ENCODE peak calls at places on chromosomes 6 and 20, in nine cellular contexts. W, D, C, G, E, F, M, P and Y are unnamed samples. For H3K36me3, the result is how much of the 10 kb centered on the place peaks cover.

GRCh38 chr6:19860235-19860877 is 23.2 kb downstream of the ID4 start:
- DNase-seq in W (no peak), D (no peak), C (no peak), G (no peak), E (no peak), F (no peak), M (no peak), P (no peak), Y (no peak)

GRCh38 chr6:97240222-97240621 is 42.8 kb downstream of the MMS22L start:
- DNase-seq in W (no peak), D (no peak), C (no peak), G (no peak), E (no peak), F (no peak), M (peak), P (no peak), Y (no peak)

GRCh38 chr20:63497138-63497945 is 1.5 kb downstream of the EEF1A2 start:
- DNase-seq in W (peak), D (no peak), C (no peak), G (no peak), E (no peak), F (peak), M (no peak), P (no peak), Y (no peak)

GRCh38 chr20:44601801-44602204 is 19.4 kb downstream of the PKIG start:
- DNase-seq in W (peak), D (no peak), C (no peak), G (no peak), E (peak), F (no peak), M (no peak), P (no peak), Y (peak)

GRCh38 chr6:9704989-9705388 is 709.9 kb downstream of the TFAP2A start:
- DNase-seq in W (no peak), D (no peak), C (no peak), G (no peak), E (no peak), F (no peak), M (no peak), P (no peak), Y (no peak)

GRCh38 chr6:7143161-7143974 is 35.6 kb downstream of the RREB1 start:
- DNase-seq in W (no peak), D (no peak), C (no peak), G (no peak), E (no peak), F (no peak), M (no peak), P (no peak), Y (no peak)

GRCh38 chr6:96604420-96604819 is 41.5 kb downstream of the FHL5 start:
- DNase-seq in W (no peak), D (no peak), C (no peak), G (no peak), E (no peak), F (no peak), M (no peak), P (no peak), Y (no peak)

GRCh38 chr6:77368660-77369313 is 94.5 kb downstream of the HTR1B start:
- DNase-seq in W (peak), D (no peak), C (peak), G (peak), E (no peak), F (peak), M (no peak), P (peak), Y (no peak)

GRCh38 chr6:92125681-92126080 is 1293.7 kb downstream of the EPHA7 start:
- DNase-seq in W (no peak), D (no peak), C (peak), G (no peak), E (no peak), F (no peak), M (no peak), P (no peak), Y (no peak)

GRCh38 chr6:158033077-158033750 is 51.6 kb downstream of the SYNJ2 start:
- DNase-seq in W (peak), D (no peak), C (no peak), G (peak), E (no peak), F (no peak), M (no peak), P (no peak), Y (peak)

GRCh38 chr20:51450221-51450712 is 92.3 kb downstream of the NFATC2 start:
- DNase-seq in W (no peak), D (no peak), C (no peak), G (no peak), E (no peak), F (no peak), M (peak), P (no peak), Y (no peak)

GRCh38 chr20:64224344-64225165 is 31.0 kb upstream of the PCMTD2 start:
- DNase-seq in W (no peak), D (no peak), C (no peak), G (no peak), E (no peak), F (no peak), M (peak), P (no peak), Y (no peak)

GRCh38 chr6:139452176-139452876 is 77.9 kb upstream of the CITED2 start:
- DNase-seq in W (no peak), D (no peak), C (no peak), G (no peak), E (no peak), F (no peak), M (peak), P (no peak), Y (no peak)

GRCh38 chr6:117265425-117266266 is at the start of gene VGLL2:
- DNase-seq in W (peak), D (no peak), C (peak), G (peak), E (no peak), F (peak), M (peak), P (peak), Y (no peak)

GRCh38 chr6:10759312-10759839 is 11.8 kb downstream of the TMEM14B start:
- DNase-seq in W (no peak), D (no peak), C (peak), G (no peak), E (no peak), F (no peak), M (peak), P (peak), Y (peak)

GRCh38 chr20:59082077-59082740 is 39.6 kb upstream of the PRELID3B start:
- DNase-seq in W (no peak), D (no peak), C (peak), G (no peak), E (no peak), F (no peak), M (peak), P (no peak), Y (no peak)

GRCh38 chr20:50133041-50133440 is 20.1 kb upstream of the UBE2V1 start:
- DNase-seq in W (no peak), D (no peak), C (no peak), G (no peak), E (no peak), F (no peak), M (no peak), P (no peak), Y (no peak)

GRCh38 chr6:150929403-150929802 is 63.9 kb downstream of the MTHFD1L start:
- DNase-seq in W (no peak), D (no peak), C (no peak), G (no peak), E (no peak), F (no peak), M (no peak), P (no peak), Y (no peak)
- H3K36me3 ChIP-seq in W (under half), D (under half), C (under half), G (under half), E (under half), F (under half), M (under half), P (under half), Y (half or more)

GRCh38 chr20:5950271-5951031 is at the start of the genes MCM8 and TRMT6:
- DNase-seq in W (peak), D (peak), C (peak), G (peak), E (peak), F (peak), M (peak), P (peak), Y (peak)

GRCh38 chr20:5949943-5950270 is 426 bp downstream of the TRMT6 start:
- DNase-seq in W (no peak), D (no peak), C (no peak), G (no peak), E (no peak), F (no peak), M (no peak), P (no peak), Y (no peak)

GRCh38 chr20:5945963-5946362 is 4.4 kb downstream of the TRMT6 start:
- DNase-seq in W (no peak), D (no peak), C (no peak), G (no peak), E (no peak), F (no peak), M (peak), P (no peak), Y (no peak)

DNA sequence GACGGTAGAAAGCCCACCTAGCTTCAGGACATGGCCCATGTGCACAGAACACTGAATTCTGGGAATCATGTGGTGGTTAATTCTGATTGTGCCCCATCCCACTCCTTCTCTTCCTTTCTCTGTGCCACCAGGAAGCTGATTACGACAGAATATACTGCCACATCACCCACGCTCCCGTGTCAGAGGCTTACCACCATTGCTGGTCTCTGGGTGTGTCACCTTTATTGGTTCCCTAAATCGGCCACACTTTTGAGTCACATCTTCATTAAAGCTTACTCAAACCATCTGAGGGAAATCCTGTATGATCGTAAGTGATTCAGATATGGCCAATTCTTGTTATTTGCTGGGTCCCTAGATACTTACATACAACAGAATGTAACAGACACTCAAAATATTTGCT is 3.1 kb downstream of the TRMT6 start:
- DNase-seq in W (no peak), D (no peak), C (no peak), G (peak), E (no peak), F (no peak), M (peak), P (no peak), Y (no peak)
- H3K36me3 ChIP-seq in W (under half), D (half or more), C (under half), G (half or more), E (under half), F (under half), M (under half), P (under half), Y (half or more)

DNA sequence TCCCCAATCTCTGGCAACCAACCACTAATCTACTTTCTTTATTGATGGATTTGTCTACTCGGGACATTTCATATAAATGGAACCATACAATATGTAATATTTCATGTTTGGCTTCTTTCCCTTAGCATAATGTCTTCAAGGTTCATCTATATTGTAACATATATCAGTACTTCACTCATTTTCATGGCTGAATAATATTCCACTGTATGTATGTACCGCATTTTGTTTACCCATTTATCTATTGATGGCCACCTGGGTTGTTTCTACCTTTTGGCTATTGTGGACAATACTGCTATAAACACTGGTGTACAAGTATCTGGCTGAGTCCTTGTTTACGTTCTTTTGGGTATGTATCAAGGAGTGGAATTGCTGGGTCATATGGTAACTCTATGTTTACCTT is 48.4 kb downstream of the PANK2 start:
- DNase-seq in W (no peak), D (no peak), C (no peak), G (no peak), E (no peak), F (no peak), M (no peak), P (no peak), Y (no peak)
- H3K36me3 ChIP-seq in W (under half), D (under half), C (under half), G (under half), E (under half), F (under half), M (under half), P (under half), Y (half or more)

GRCh38 chr6:4581468-4582420 is 194.5 kb upstream of the CDYL start:
- DNase-seq in W (no peak), D (no peak), C (no peak), G (no peak), E (no peak), F (no peak), M (no peak), P (peak), Y (no peak)
- H3K36me3 ChIP-seq in W (under half), D (under half), C (under half), G (under half), E (under half), F (under half), M (under half), P (under half), Y (under half)